ENCODE peak calls at places on chromosomes 2 and 18, in eight cellular contexts. K, U, M, B, P, Y, Q and T are unnamed samples.

GRCh38 chr2:68222287-68222686 is 30.0 kb downstream of the PPP3R1 start:
- ATAC-seq in K (no peak), U (no peak), M (no peak), B (no peak), P (no peak), Y (no peak), Q (no peak), T (no peak)

GRCh38 chr2:67760995-67761394 is 301.8 kb downstream of the C1D start:
- ATAC-seq in K (no peak), U (no peak), M (no peak), B (no peak), P (no peak), Y (no peak), Q (peak), T (no peak)

GRCh38 chr2:186940463-186940862 is 91.5 kb upstream of the ZSWIM2 start:
- ATAC-seq in K (no peak), U (no peak), M (no peak), B (no peak), P (no peak), Y (no peak), Q (no peak), T (no peak)

GRCh38 chr18:24656571-24656971 is 196.1 kb downstream of the HRH4 start:
- ATAC-seq in K (no peak), U (no peak), M (peak), B (no peak), P (no peak), Y (peak), Q (peak), T (no peak)

GRCh38 chr18:59701272-59701671 is 4.0 kb upstream of the CCBE1 start:
- ATAC-seq in K (no peak), U (no peak), M (no peak), B (no peak), P (no peak), Y (no peak), Q (no peak), T (no peak)

GRCh38 chr2:47003641-47004427 is 88.2 kb upstream of the MCFD2 start:
- ATAC-seq in K (peak), U (no peak), M (no peak), B (no peak), P (no peak), Y (no peak), Q (no peak), T (no peak)

GRCh38 chr2:171883275-171883893 is 10.7 kb downstream of the SLC25A12 start:
- ATAC-seq in K (no peak), U (no peak), M (no peak), B (no peak), P (no peak), Y (no peak), Q (no peak), T (no peak)

GRCh38 chr2:25347205-25347815 is 5.6 kb upstream of the DNMT3A start:
- ATAC-seq in K (no peak), U (peak), M (no peak), B (no peak), P (no peak), Y (peak), Q (peak), T (peak)

GRCh38 chr2:144501118-144501517 is 18.8 kb downstream of the ZEB2 start:
- ATAC-seq in K (no peak), U (no peak), M (no peak), B (no peak), P (no peak), Y (peak), Q (no peak), T (peak)

GRCh38 chr2:128563348-128563687 is 244.7 kb upstream of the HS6ST1 start:
- ATAC-seq in K (no peak), U (no peak), M (peak), B (no peak), P (peak), Y (peak), Q (no peak), T (no peak)

GRCh38 chr2:28101892-28102291 is 211.4 kb downstream of the BABAM2 start:
- ATAC-seq in K (peak), U (no peak), M (no peak), B (no peak), P (peak), Y (peak), Q (no peak), T (no peak)

GRCh38 chr18:22504251-22504650 is 86.5 kb upstream of the CTAGE1 start:
- ATAC-seq in K (peak), U (no peak), M (no peak), B (no peak), P (peak), Y (peak), Q (peak), T (no peak)

GRCh38 chr2:42125887-42126594 is 43.1 kb upstream of the EML4 start:
- ATAC-seq in K (peak), U (no peak), M (peak), B (no peak), P (peak), Y (peak), Q (peak), T (peak)

GRCh38 chr2:197240018-197240712 is 70.4 kb downstream of the ANKRD44 start:
- ATAC-seq in K (no peak), U (peak), M (no peak), B (peak), P (no peak), Y (no peak), Q (no peak), T (no peak)

GRCh38 chr2:43006834-43007543 is 214.6 kb upstream of the HAAO start:
- ATAC-seq in K (no peak), U (no peak), M (no peak), B (no peak), P (peak), Y (no peak), Q (no peak), T (no peak)

GRCh38 chr18:29185801-29186200 is 1008.9 kb upstream of the CDH2 start:
- ATAC-seq in K (no peak), U (no peak), M (no peak), B (no peak), P (no peak), Y (no peak), Q (no peak), T (no peak)

GRCh38 chr2:64204716-64205115 is 60.5 kb upstream of the PELI1 start:
- ATAC-seq in K (no peak), U (peak), M (no peak), B (no peak), P (no peak), Y (no peak), Q (no peak), T (no peak)

GRCh38 chr18:6638470-6638869 is 91.0 kb upstream of the ARHGAP28 start:
- ATAC-seq in K (no peak), U (no peak), M (no peak), B (no peak), P (no peak), Y (no peak), Q (no peak), T (no peak)

GRCh38 chr2:236164201-236164982 is 3.8 kb downstream of the GBX2 start:
- ATAC-seq in K (no peak), U (no peak), M (no peak), B (no peak), P (peak), Y (peak), Q (no peak), T (peak)

GRCh38 chr2:37842732-37843353 is 82.2 kb upstream of the RMDN2 start:
- ATAC-seq in K (no peak), U (no peak), M (no peak), B (no peak), P (no peak), Y (no peak), Q (no peak), T (no peak)

GRCh38 chr18:46418657-46419260 is 238.3 kb downstream of the LOXHD1 start:
- ATAC-seq in K (no peak), U (no peak), M (no peak), B (no peak), P (peak), Y (peak), Q (peak), T (peak)

GRCh38 chr2:112482309-112483046 is 522 bp downstream of the TTL start:
- ATAC-seq in K (peak), U (peak), M (peak), B (peak), P (no peak), Y (peak), Q (peak), T (peak)

GRCh38 chr18:23719634-23720201 is 30.5 kb downstream of the LAMA3 start:
- ATAC-seq in K (peak), U (no peak), M (peak), B (no peak), P (peak), Y (peak), Q (peak), T (peak)

GRCh38 chr2:118224888-118225264 is 136.6 kb downstream of the INSIG2 start:
- ATAC-seq in K (no peak), U (no peak), M (no peak), B (no peak), P (no peak), Y (no peak), Q (no peak), T (no peak)

GRCh38 chr2:46131-46470 is 204 bp downstream of the FAM110C start:
- ATAC-seq in K (no peak), U (peak), M (peak), B (peak), P (no peak), Y (peak), Q (peak), T (no peak)

GRCh38 chr2:205967391-205968075 is 118.4 kb downstream of the INO80D start:
- ATAC-seq in K (no peak), U (no peak), M (no peak), B (no peak), P (no peak), Y (no peak), Q (no peak), T (no peak)

GRCh38 chr2:120509213-120509815 is 163.4 kb downstream of the INHBB start:
- ATAC-seq in K (no peak), U (no peak), M (no peak), B (no peak), P (peak), Y (no peak), Q (no peak), T (no peak)

GRCh38 chr18:13576598-13576997 is 149.8 kb downstream of the FAM210A start:
- ATAC-seq in K (no peak), U (no peak), M (no peak), B (no peak), P (no peak), Y (no peak), Q (no peak), T (no peak)

GRCh38 chr2:104923665-104924064 is 69.8 kb downstream of the POU3F3 start:
- ATAC-seq in K (no peak), U (no peak), M (no peak), B (no peak), P (no peak), Y (no peak), Q (no peak), T (no peak)

GRCh38 chr2:148218326-148219075 is 197.6 kb downstream of the MBD5 start:
- ATAC-seq in K (no peak), U (peak), M (no peak), B (no peak), P (no peak), Y (no peak), Q (peak), T (no peak)

GRCh38 chr2:42784204-42784880 is 8.0 kb downstream of the HAAO start:
- ATAC-seq in K (no peak), U (no peak), M (no peak), B (no peak), P (no peak), Y (no peak), Q (no peak), T (no peak)

GRCh38 chr2:218074031-218074430 is 5.0 kb downstream of the RUFY4 start:
- ATAC-seq in K (peak), U (peak), M (no peak), B (peak), P (peak), Y (no peak), Q (peak), T (peak)

GRCh38 chr2:204250692-204251091 is 294.6 kb upstream of the PARD3B start:
- ATAC-seq in K (no peak), U (no peak), M (no peak), B (no peak), P (no peak), Y (no peak), Q (no peak), T (no peak)

GRCh38 chr2:95077521-95077807 is 44.1 kb downstream of the MRPS5 start:
- ATAC-seq in K (peak), U (no peak), M (no peak), B (no peak), P (peak), Y (peak), Q (no peak), T (peak)

GRCh38 chr18:3604626-3605408 is 154.8 kb downstream of the TGIF1 start:
- ATAC-seq in K (peak), U (peak), M (peak), B (peak), P (peak), Y (peak), Q (peak), T (peak)

GRCh38 chr2:231292472-231293134 is 94.2 kb downstream of the ARMC9 start:
- ATAC-seq in K (no peak), U (no peak), M (no peak), B (no peak), P (no peak), Y (no peak), Q (no peak), T (no peak)

GRCh38 chr18:2992995-2993877 is 19.7 kb downstream of the LPIN2 start:
- ATAC-seq in K (no peak), U (peak), M (no peak), B (peak), P (no peak), Y (no peak), Q (no peak), T (no peak)

GRCh38 chr18:32324173-32324572 is 134.3 kb downstream of the MEP1B start:
- ATAC-seq in K (no peak), U (no peak), M (peak), B (no peak), P (peak), Y (peak), Q (no peak), T (no peak)

GRCh38 chr2:19812166-19812565 is 89.6 kb downstream of the TTC32 start:
- ATAC-seq in K (no peak), U (no peak), M (peak), B (no peak), P (no peak), Y (peak), Q (no peak), T (no peak)

GRCh38 chr18:12460874-12461273 is 53.1 kb downstream of the PRELID3A start:
- ATAC-seq in K (peak), U (no peak), M (no peak), B (no peak), P (peak), Y (peak), Q (no peak), T (peak)